ENCODE peak calls at places on chromosomes 3 and 15, in ten cellular contexts. One of them, this sample, is unnamed.
A peak's percentile ranks its signal among the peaks of the same experiment; 100 is the strongest.

GRCh38 chr3:156787015-156787414 is 39.1 kb upstream of the LEKR1 start:
- DNase-seq in mammary epithelial cell: no peak
- DNase-seq in AG09309: no peak
- DNase-seq in HL-60: no peak
- DNase-seq in hepatocyte: no peak
- DNase-seq in Panc1: no peak
- DNase-seq in fibroblast of lung: no peak
- DNase-seq in gastrocnemius medialis: no peak
- DNase-seq in cardiac fibroblast: no peak
- DNase-seq in cardiac muscle cell: no peak
- DNase-seq in this sample: no peak

GRCh38 chr3:155944081-155944480 is 73.6 kb downstream of the GMPS start:
- DNase-seq in mammary epithelial cell: no peak
- DNase-seq in AG09309: no peak
- DNase-seq in hepatocyte: no peak
- DNase-seq in HL-60: no peak
- DNase-seq in gastrocnemius medialis: no peak
- DNase-seq in fibroblast of lung: no peak
- DNase-seq in Panc1: no peak
- DNase-seq in cardiac fibroblast: no peak
- DNase-seq in cardiac muscle cell: no peak
- DNase-seq in this sample: no peak

GRCh38 chr15:63901912-63902670 is 68.3 kb upstream of the HERC1 start:
- DNase-seq in gastrocnemius medialis: no peak
- DNase-seq in cardiac muscle cell: no peak
- DNase-seq in AG09309: no peak
- DNase-seq in Panc1: no peak
- DNase-seq in fibroblast of lung: no peak
- DNase-seq in hepatocyte: no peak
- DNase-seq in HL-60: no peak
- DNase-seq in cardiac fibroblast: no peak
- DNase-seq in mammary epithelial cell: no peak
- DNase-seq in this sample: no peak

GRCh38 chr3:12222765-12223485 is 64.2 kb upstream of the TIMP4 start:
- DNase-seq in gastrocnemius medialis: no peak
- DNase-seq in cardiac fibroblast: peak; percentile 75
- DNase-seq in HL-60: peak; percentile 39
- DNase-seq in mammary epithelial cell: peak; percentile 77
- DNase-seq in Panc1: no peak
- DNase-seq in AG09309: peak; percentile 63
- DNase-seq in cardiac muscle cell: peak; percentile 73
- DNase-seq in hepatocyte: no peak
- DNase-seq in fibroblast of lung: peak; percentile 72
- DNase-seq in this sample: peak; percentile 92

GRCh38 chr3:194512895-194513601 is 26.2 kb upstream of the ATP13A3 start:
- DNase-seq in gastrocnemius medialis: no peak
- DNase-seq in Panc1: no peak
- DNase-seq in AG09309: no peak
- DNase-seq in cardiac muscle cell: peak; percentile 25
- DNase-seq in HL-60: no peak
- DNase-seq in hepatocyte: peak; percentile 71
- DNase-seq in fibroblast of lung: peak; percentile 61
- DNase-seq in mammary epithelial cell: no peak
- DNase-seq in cardiac fibroblast: no peak
- DNase-seq in this sample: no peak

GRCh38 chr3:64578797-64579196 is 109.0 kb downstream of the ADAMTS9 start:
- DNase-seq in fibroblast of lung: peak; percentile 11
- DNase-seq in AG09309: no peak
- DNase-seq in mammary epithelial cell: no peak
- DNase-seq in cardiac fibroblast: no peak
- DNase-seq in cardiac muscle cell: peak; percentile 13
- DNase-seq in Panc1: no peak
- DNase-seq in gastrocnemius medialis: no peak
- DNase-seq in HL-60: no peak
- DNase-seq in hepatocyte: no peak
- DNase-seq in this sample: no peak

GRCh38 chr3:11346416-11346815 is 74.2 kb downstream of the ATG7 start:
- DNase-seq in fibroblast of lung: peak; percentile 65
- DNase-seq in Panc1: no peak
- DNase-seq in mammary epithelial cell: peak; percentile 39
- DNase-seq in gastrocnemius medialis: no peak
- DNase-seq in AG09309: no peak
- DNase-seq in cardiac muscle cell: no peak
- DNase-seq in HL-60: no peak
- DNase-seq in hepatocyte: no peak
- DNase-seq in cardiac fibroblast: peak; percentile 39
- DNase-seq in this sample: no peak

GRCh38 chr3:109338322-109338721 is 976 bp upstream of the DPPA4 start:
- DNase-seq in gastrocnemius medialis: no peak
- DNase-seq in hepatocyte: no peak
- DNase-seq in cardiac fibroblast: no peak
- DNase-seq in AG09309: no peak
- DNase-seq in cardiac muscle cell: no peak
- DNase-seq in mammary epithelial cell: no peak
- DNase-seq in Panc1: no peak
- DNase-seq in HL-60: no peak
- DNase-seq in fibroblast of lung: no peak
- DNase-seq in this sample: no peak

GRCh38 chr15:90860942-90861675 is 7.3 kb upstream of the FURIN start:
- DNase-seq in hepatocyte: peak; percentile 43
- DNase-seq in gastrocnemius medialis: no peak
- DNase-seq in Panc1: no peak
- DNase-seq in AG09309: no peak
- DNase-seq in fibroblast of lung: peak; percentile 81
- DNase-seq in cardiac muscle cell: no peak
- DNase-seq in HL-60: no peak
- DNase-seq in cardiac fibroblast: no peak
- DNase-seq in mammary epithelial cell: no peak
- DNase-seq in this sample: no peak

GRCh38 chr3:149706905-149707304 is 45.4 kb downstream of the COMMD2 start:
- DNase-seq in cardiac muscle cell: peak; percentile 54
- DNase-seq in mammary epithelial cell: no peak
- DNase-seq in fibroblast of lung: peak; percentile 5
- DNase-seq in gastrocnemius medialis: no peak
- DNase-seq in Panc1: no peak
- DNase-seq in AG09309: no peak
- DNase-seq in HL-60: no peak
- DNase-seq in cardiac fibroblast: peak; percentile 56
- DNase-seq in hepatocyte: peak; percentile 52
- DNase-seq in this sample: peak; percentile 75

GRCh38 chr3:115819785-115820384 is 196.6 kb downstream of the GAP43 start:
- DNase-seq in cardiac fibroblast: peak; percentile 93
- DNase-seq in Panc1: peak; percentile 83
- DNase-seq in hepatocyte: peak; percentile 90
- DNase-seq in HL-60: peak; percentile 42
- DNase-seq in cardiac muscle cell: peak; percentile 92
- DNase-seq in fibroblast of lung: peak; percentile 84
- DNase-seq in gastrocnemius medialis: peak; percentile 6
- DNase-seq in AG09309: peak; percentile 69
- DNase-seq in mammary epithelial cell: peak; percentile 64
- DNase-seq in this sample: peak; percentile 88

GRCh38 chr15:84079885-84080777 is 155.4 kb upstream of the GOLGA6L4 start:
- DNase-seq in Panc1: no peak
- DNase-seq in cardiac muscle cell: peak; percentile 33
- DNase-seq in hepatocyte: peak; percentile 60
- DNase-seq in mammary epithelial cell: no peak
- DNase-seq in HL-60: no peak
- DNase-seq in gastrocnemius medialis: no peak
- DNase-seq in AG09309: no peak
- DNase-seq in fibroblast of lung: peak; percentile 36
- DNase-seq in cardiac fibroblast: peak; percentile 25
- DNase-seq in this sample: peak; percentile 5

GRCh38 chr3:31532587-31533168 is at the start of gene STT3B:
- DNase-seq in gastrocnemius medialis: peak; percentile 66
- DNase-seq in mammary epithelial cell: peak; percentile 88
- DNase-seq in hepatocyte: peak; percentile 86
- DNase-seq in HL-60: no peak
- DNase-seq in cardiac fibroblast: peak; percentile 86
- DNase-seq in cardiac muscle cell: peak; percentile 90
- DNase-seq in Panc1: no peak
- DNase-seq in fibroblast of lung: peak; percentile 82
- DNase-seq in AG09309: peak; percentile 35
- DNase-seq in this sample: peak; percentile 75

DNA sequence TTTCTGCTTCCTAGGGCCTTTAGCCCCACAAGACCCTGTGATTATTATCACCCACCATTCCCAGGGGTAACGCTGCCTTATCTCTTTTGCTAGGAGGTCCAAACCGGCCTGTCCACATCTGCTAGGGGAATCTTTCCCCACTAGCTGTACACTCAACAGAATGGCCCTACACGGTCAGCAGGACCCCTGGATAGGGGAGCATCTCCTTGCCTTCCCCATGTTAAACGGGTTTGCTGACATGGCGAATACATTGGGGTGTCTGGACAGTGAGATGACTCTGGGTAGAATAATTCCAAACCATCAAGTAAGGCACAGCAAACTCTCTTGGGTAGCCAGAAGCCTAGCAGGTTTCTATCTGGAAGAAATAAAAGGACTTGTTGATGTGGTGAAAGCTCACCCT is 702 bp downstream of the TRAIP start:
- DNase-seq in fibroblast of lung: no peak
- DNase-seq in gastrocnemius medialis: no peak
- DNase-seq in HL-60: no peak
- DNase-seq in mammary epithelial cell: no peak
- DNase-seq in AG09309: no peak
- DNase-seq in cardiac muscle cell: no peak
- DNase-seq in hepatocyte: no peak
- DNase-seq in cardiac fibroblast: no peak
- DNase-seq in Panc1: no peak
- DNase-seq in this sample: no peak
- H3K4me3 ChIP-seq in fibroblast of lung: peak overlapping the region; percentile 69
- H3K4me3 ChIP-seq in gastrocnemius medialis: peak overlapping the region; percentile 67
- H3K4me3 ChIP-seq in HL-60: peak overlapping the region; percentile 91
- H3K4me3 ChIP-seq in mammary epithelial cell: peak overlapping the region; percentile 75
- H3K4me3 ChIP-seq in AG09309: peak overlapping the region; percentile 87
- H3K4me3 ChIP-seq in cardiac muscle cell: peak overlapping the region; percentile 63
- H3K4me3 ChIP-seq in hepatocyte: no peak overlapping the region
- H3K4me3 ChIP-seq in cardiac fibroblast: peak overlapping the region; percentile 82
- H3K4me3 ChIP-seq in Panc1: peak overlapping the region; percentile 75
- H3K4me3 ChIP-seq in this sample: peak overlapping the region; percentile 84

DNA sequence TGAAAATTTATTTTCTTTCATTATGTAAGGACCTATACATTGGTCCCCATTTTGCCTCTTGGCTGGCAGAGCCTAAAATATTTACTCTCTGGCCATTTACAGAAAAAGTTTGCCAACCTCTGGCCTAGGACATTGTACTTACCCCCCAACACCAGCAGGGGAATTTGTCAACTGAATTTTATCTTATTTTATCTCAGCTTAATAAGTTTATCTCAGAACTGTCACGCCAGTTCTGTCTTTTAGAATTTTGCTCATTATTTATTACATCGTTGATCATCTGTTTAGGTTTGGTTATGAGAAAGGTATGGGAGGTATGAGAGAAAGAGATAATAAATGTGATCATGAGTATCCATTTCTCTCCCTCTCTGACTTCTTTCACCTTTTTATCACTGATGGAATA is 38.3 kb downstream of the CHD2 start:
- DNase-seq in HL-60: no peak
- DNase-seq in AG09309: no peak
- DNase-seq in fibroblast of lung: no peak
- DNase-seq in hepatocyte: no peak
- DNase-seq in Panc1: no peak
- DNase-seq in gastrocnemius medialis: no peak
- DNase-seq in cardiac muscle cell: no peak
- DNase-seq in cardiac fibroblast: no peak
- DNase-seq in mammary epithelial cell: no peak
- DNase-seq in this sample: no peak
- TF ChIP-seq CTCF in HL-60: no peak
- TF ChIP-seq CTCF in AG09309: no peak
- TF ChIP-seq CTCF in fibroblast of lung: no peak
- TF ChIP-seq CTCF in hepatocyte: no peak
- TF ChIP-seq CTCF in Panc1: peak; percentile 27
- TF ChIP-seq CTCF in gastrocnemius medialis: no peak
- TF ChIP-seq CTCF in cardiac muscle cell: peak; percentile 33
- TF ChIP-seq CTCF in cardiac fibroblast: peak; percentile 37
- TF ChIP-seq CTCF in mammary epithelial cell: peak; percentile 20
- TF ChIP-seq CTCF in this sample: peak; percentile 19

GRCh38 chr3:125107861-125108567 is 52.2 kb upstream of the HEG1 start:
- DNase-seq in AG09309: peak; percentile 76
- DNase-seq in gastrocnemius medialis: no peak
- DNase-seq in cardiac fibroblast: peak; percentile 90
- DNase-seq in fibroblast of lung: peak; percentile 96
- DNase-seq in HL-60: no peak
- DNase-seq in mammary epithelial cell: peak; percentile 78
- DNase-seq in Panc1: no peak
- DNase-seq in hepatocyte: no peak
- DNase-seq in cardiac muscle cell: peak; percentile 77
- DNase-seq in this sample: peak; percentile 92

GRCh38 chr3:125110016-125110875 is 54.4 kb upstream of the HEG1 start:
- DNase-seq in fibroblast of lung: peak; percentile 99
- DNase-seq in gastrocnemius medialis: no peak
- DNase-seq in HL-60: peak; percentile 35
- DNase-seq in hepatocyte: peak; percentile 19
- DNase-seq in cardiac fibroblast: peak; percentile 93
- DNase-seq in cardiac muscle cell: peak; percentile 89
- DNase-seq in AG09309: peak; percentile 78
- DNase-seq in Panc1: no peak
- DNase-seq in mammary epithelial cell: peak; percentile 88
- DNase-seq in this sample: peak; percentile 99

GRCh38 chr3:125109541-125109925 is 53.7 kb upstream of the HEG1 start:
- DNase-seq in hepatocyte: no peak
- DNase-seq in HL-60: no peak
- DNase-seq in cardiac fibroblast: no peak
- DNase-seq in Panc1: no peak
- DNase-seq in AG09309: no peak
- DNase-seq in cardiac muscle cell: no peak
- DNase-seq in fibroblast of lung: no peak
- DNase-seq in gastrocnemius medialis: no peak
- DNase-seq in mammary epithelial cell: no peak
- DNase-seq in this sample: no peak

GRCh38 chr3:125107384-125107783 is 51.6 kb upstream of the HEG1 start:
- DNase-seq in AG09309: no peak
- DNase-seq in mammary epithelial cell: no peak
- DNase-seq in fibroblast of lung: no peak
- DNase-seq in cardiac fibroblast: no peak
- DNase-seq in Panc1: no peak
- DNase-seq in gastrocnemius medialis: no peak
- DNase-seq in HL-60: no peak
- DNase-seq in hepatocyte: no peak
- DNase-seq in cardiac muscle cell: no peak
- DNase-seq in this sample: no peak

GRCh38 chr3:125108833-125109540 is 53.2 kb upstream of the HEG1 start:
- DNase-seq in HL-60: no peak
- DNase-seq in AG09309: no peak
- DNase-seq in fibroblast of lung: peak; percentile 50
- DNase-seq in mammary epithelial cell: no peak
- DNase-seq in gastrocnemius medialis: no peak
- DNase-seq in hepatocyte: no peak
- DNase-seq in Panc1: no peak
- DNase-seq in cardiac fibroblast: no peak
- DNase-seq in cardiac muscle cell: no peak
- DNase-seq in this sample: no peak
- H3K4me3 ChIP-seq in HL-60: no peak overlapping the region
- H3K4me3 ChIP-seq in AG09309: peak overlapping the region; percentile 1
- H3K4me3 ChIP-seq in fibroblast of lung: no peak overlapping the region
- H3K4me3 ChIP-seq in mammary epithelial cell: no peak overlapping the region
- H3K4me3 ChIP-seq in gastrocnemius medialis: no peak overlapping the region
- H3K4me3 ChIP-seq in hepatocyte: no peak overlapping the region
- H3K4me3 ChIP-seq in Panc1: no peak overlapping the region
- H3K4me3 ChIP-seq in cardiac fibroblast: no peak overlapping the region
- H3K4me3 ChIP-seq in cardiac muscle cell: no peak overlapping the region
- H3K4me3 ChIP-seq in this sample: no peak overlapping the region

GRCh38 chr3:17687585-17687984 is 54.8 kb downstream of the TBC1D5 start:
- DNase-seq in cardiac fibroblast: no peak
- DNase-seq in hepatocyte: peak; percentile 27
- DNase-seq in gastrocnemius medialis: no peak
- DNase-seq in Panc1: no peak
- DNase-seq in fibroblast of lung: no peak
- DNase-seq in cardiac muscle cell: no peak
- DNase-seq in AG09309: no peak
- DNase-seq in mammary epithelial cell: no peak
- DNase-seq in HL-60: no peak
- DNase-seq in this sample: no peak

GRCh38 chr3:17686613-17687012 is 55.8 kb downstream of the TBC1D5 start:
- DNase-seq in cardiac fibroblast: peak; percentile 51
- DNase-seq in mammary epithelial cell: no peak
- DNase-seq in HL-60: no peak
- DNase-seq in fibroblast of lung: no peak
- DNase-seq in cardiac muscle cell: peak; percentile 36
- DNase-seq in hepatocyte: no peak
- DNase-seq in gastrocnemius medialis: no peak
- DNase-seq in AG09309: no peak
- DNase-seq in Panc1: no peak
- DNase-seq in this sample: peak; percentile 21
- TF ChIP-seq CTCF in cardiac fibroblast: peak; percentile 27
- TF ChIP-seq CTCF in mammary epithelial cell: peak; percentile 50
- TF ChIP-seq CTCF in HL-60: no peak
- TF ChIP-seq CTCF in fibroblast of lung: no peak
- TF ChIP-seq CTCF in cardiac muscle cell: peak; percentile 20
- TF ChIP-seq CTCF in hepatocyte: no peak
- TF ChIP-seq CTCF in gastrocnemius medialis: no peak
- TF ChIP-seq CTCF in AG09309: no peak
- TF ChIP-seq CTCF in Panc1: peak; percentile 43
- TF ChIP-seq CTCF in this sample: peak; percentile 15